ENCODE peak calls at places on chromosomes 7 and 10, in seven cellular contexts. One of them, this sample, is unnamed.

GRCh38 chr7:102097601-102098161 is 189.0 kb upstream of the SH2B2 start:
- DNase-seq in neuronal stem cell: peak; percentile 86
- DNase-seq in iPS DF 19.7: no peak
- DNase-seq in CD8-positive, alpha-beta T cell: no peak
- DNase-seq in HT-29: peak; percentile 73
- DNase-seq in NCI-H1694 treated with DMSO at 0.1 percent for 48 hours: no peak
- DNase-seq in right lobe of liver: no peak
- DNase-seq in this sample: no peak

GRCh38 chr7:146830686-146831085 is 714.1 kb downstream of the CNTNAP2 start:
- DNase-seq in neuronal stem cell: no peak
- DNase-seq in iPS DF 19.7: no peak
- DNase-seq in CD8-positive, alpha-beta T cell: no peak
- DNase-seq in HT-29: no peak
- DNase-seq in NCI-H1694 treated with DMSO at 0.1 percent for 48 hours: no peak
- DNase-seq in right lobe of liver: no peak
- DNase-seq in this sample: no peak

GRCh38 chr10:100370561-100370975 is 23.5 kb downstream of the SCD start:
- DNase-seq in neuronal stem cell: no peak
- DNase-seq in iPS DF 19.7: no peak
- DNase-seq in CD8-positive, alpha-beta T cell: peak; percentile 68
- DNase-seq in HT-29: peak; percentile 77
- DNase-seq in NCI-H1694 treated with DMSO at 0.1 percent for 48 hours: peak; percentile 27
- DNase-seq in right lobe of liver: no peak
- DNase-seq in this sample: no peak

GRCh38 chr10:19788075-19788686 is 28.1 kb upstream of the PLXDC2 start:
- DNase-seq in neuronal stem cell: peak; percentile 36
- DNase-seq in iPS DF 19.7: no peak
- DNase-seq in CD8-positive, alpha-beta T cell: no peak
- DNase-seq in HT-29: peak; percentile 72
- DNase-seq in NCI-H1694 treated with DMSO at 0.1 percent for 48 hours: peak; percentile 19
- DNase-seq in right lobe of liver: no peak
- DNase-seq in this sample: no peak

GRCh38 chr10:70293169-70293813 is 9.5 kb upstream of the NPFFR1 start:
- DNase-seq in neuronal stem cell: no peak
- DNase-seq in iPS DF 19.7: no peak
- DNase-seq in CD8-positive, alpha-beta T cell: no peak
- DNase-seq in HT-29: no peak
- DNase-seq in NCI-H1694 treated with DMSO at 0.1 percent for 48 hours: no peak
- DNase-seq in right lobe of liver: no peak
- DNase-seq in this sample: no peak

GRCh38 chr7:31114593-31115343 is 62.7 kb downstream of the ADCYAP1R1 start:
- DNase-seq in neuronal stem cell: peak; percentile 51
- DNase-seq in iPS DF 19.7: no peak
- DNase-seq in CD8-positive, alpha-beta T cell: no peak
- DNase-seq in HT-29: peak; percentile 57
- DNase-seq in NCI-H1694 treated with DMSO at 0.1 percent for 48 hours: peak; percentile 70
- DNase-seq in right lobe of liver: no peak
- DNase-seq in this sample: no peak

GRCh38 chr10:128160335-128160734 is 34.1 kb upstream of the MKI67 start:
- DNase-seq in neuronal stem cell: no peak
- DNase-seq in iPS DF 19.7: no peak
- DNase-seq in CD8-positive, alpha-beta T cell: no peak
- DNase-seq in HT-29: no peak
- DNase-seq in NCI-H1694 treated with DMSO at 0.1 percent for 48 hours: no peak
- DNase-seq in right lobe of liver: no peak
- DNase-seq in this sample: no peak

GRCh38 chr7:128778946-128779345 is 3.4 kb upstream of the OPN1SW start:
- DNase-seq in neuronal stem cell: no peak
- DNase-seq in iPS DF 19.7: no peak
- DNase-seq in CD8-positive, alpha-beta T cell: no peak
- DNase-seq in HT-29: no peak
- DNase-seq in NCI-H1694 treated with DMSO at 0.1 percent for 48 hours: no peak
- DNase-seq in right lobe of liver: no peak
- DNase-seq in this sample: no peak

GRCh38 chr7:66047426-66047825 is 28.2 kb upstream of the ASL start:
- DNase-seq in neuronal stem cell: no peak
- DNase-seq in iPS DF 19.7: no peak
- DNase-seq in CD8-positive, alpha-beta T cell: no peak
- DNase-seq in HT-29: no peak
- DNase-seq in NCI-H1694 treated with DMSO at 0.1 percent for 48 hours: no peak
- DNase-seq in right lobe of liver: no peak
- DNase-seq in this sample: no peak

GRCh38 chr10:13839430-13839986 is 252.7 kb downstream of the PRPF18 start:
- DNase-seq in neuronal stem cell: no peak
- DNase-seq in iPS DF 19.7: no peak
- DNase-seq in CD8-positive, alpha-beta T cell: no peak
- DNase-seq in HT-29: no peak
- DNase-seq in NCI-H1694 treated with DMSO at 0.1 percent for 48 hours: no peak
- DNase-seq in right lobe of liver: no peak
- DNase-seq in this sample: no peak

GRCh38 chr7:27611043-27611442 is 51.6 kb downstream of the HIBADH start:
- DNase-seq in neuronal stem cell: no peak
- DNase-seq in iPS DF 19.7: no peak
- DNase-seq in CD8-positive, alpha-beta T cell: no peak
- DNase-seq in HT-29: no peak
- DNase-seq in NCI-H1694 treated with DMSO at 0.1 percent for 48 hours: no peak
- DNase-seq in right lobe of liver: no peak
- DNase-seq in this sample: no peak

GRCh38 chr7:106057204-106057961 is 54.7 kb downstream of the SYPL1 start:
- DNase-seq in neuronal stem cell: no peak
- DNase-seq in iPS DF 19.7: no peak
- DNase-seq in CD8-positive, alpha-beta T cell: no peak
- DNase-seq in HT-29: no peak
- DNase-seq in NCI-H1694 treated with DMSO at 0.1 percent for 48 hours: no peak
- DNase-seq in right lobe of liver: no peak
- DNase-seq in this sample: no peak

GRCh38 chr10:7045891-7046599 is 364.8 kb downstream of the SFMBT2 start:
- DNase-seq in neuronal stem cell: no peak
- DNase-seq in iPS DF 19.7: no peak
- DNase-seq in CD8-positive, alpha-beta T cell: peak; percentile 23
- DNase-seq in HT-29: no peak
- DNase-seq in NCI-H1694 treated with DMSO at 0.1 percent for 48 hours: no peak
- DNase-seq in right lobe of liver: no peak
- DNase-seq in this sample: no peak

GRCh38 chr7:93092757-93093370 is 24.9 kb downstream of the SAMD9 start:
- DNase-seq in neuronal stem cell: no peak
- DNase-seq in iPS DF 19.7: peak; percentile 23
- DNase-seq in CD8-positive, alpha-beta T cell: no peak
- DNase-seq in HT-29: peak; percentile 55
- DNase-seq in NCI-H1694 treated with DMSO at 0.1 percent for 48 hours: no peak
- DNase-seq in right lobe of liver: no peak
- DNase-seq in this sample: no peak

GRCh38 chr10:92846-93245 is 42.4 kb upstream of the ZMYND11 start:
- DNase-seq in neuronal stem cell: no peak
- DNase-seq in iPS DF 19.7: no peak
- DNase-seq in CD8-positive, alpha-beta T cell: no peak
- DNase-seq in HT-29: peak; percentile 62
- DNase-seq in NCI-H1694 treated with DMSO at 0.1 percent for 48 hours: no peak
- DNase-seq in right lobe of liver: no peak
- DNase-seq in this sample: no peak

GRCh38 chr7:94391716-94392390 is 2.8 kb upstream of the COL1A2 start:
- DNase-seq in neuronal stem cell: no peak
- DNase-seq in iPS DF 19.7: no peak
- DNase-seq in CD8-positive, alpha-beta T cell: no peak
- DNase-seq in HT-29: no peak
- DNase-seq in NCI-H1694 treated with DMSO at 0.1 percent for 48 hours: no peak
- DNase-seq in right lobe of liver: no peak
- DNase-seq in this sample: no peak

GRCh38 chr10:63281967-63282366 is 148.8 kb downstream of the NRBF2 start:
- DNase-seq in neuronal stem cell: no peak
- DNase-seq in iPS DF 19.7: no peak
- DNase-seq in CD8-positive, alpha-beta T cell: no peak
- DNase-seq in HT-29: no peak
- DNase-seq in NCI-H1694 treated with DMSO at 0.1 percent for 48 hours: no peak
- DNase-seq in right lobe of liver: no peak
- DNase-seq in this sample: no peak

GRCh38 chr7:155951554-155952158 is 139.4 kb upstream of the SHH start:
- DNase-seq in neuronal stem cell: no peak
- DNase-seq in iPS DF 19.7: no peak
- DNase-seq in CD8-positive, alpha-beta T cell: no peak
- DNase-seq in HT-29: peak; percentile 99
- DNase-seq in NCI-H1694 treated with DMSO at 0.1 percent for 48 hours: no peak
- DNase-seq in right lobe of liver: peak; percentile 92
- DNase-seq in this sample: no peak

GRCh38 chr10:62382831-62383230 is 8.7 kb downstream of the ZNF365 start:
- DNase-seq in neuronal stem cell: no peak
- DNase-seq in iPS DF 19.7: no peak
- DNase-seq in CD8-positive, alpha-beta T cell: no peak
- DNase-seq in HT-29: no peak
- DNase-seq in NCI-H1694 treated with DMSO at 0.1 percent for 48 hours: no peak
- DNase-seq in right lobe of liver: no peak
- DNase-seq in this sample: no peak

GRCh38 chr10:48626986-48627731 is 22.3 kb upstream of the ARHGAP22 start:
- DNase-seq in neuronal stem cell: no peak
- DNase-seq in iPS DF 19.7: no peak
- DNase-seq in CD8-positive, alpha-beta T cell: no peak
- DNase-seq in HT-29: no peak
- DNase-seq in NCI-H1694 treated with DMSO at 0.1 percent for 48 hours: no peak
- DNase-seq in right lobe of liver: no peak
- DNase-seq in this sample: no peak

GRCh38 chr10:84188815-84189214 is 5.5 kb upstream of the CDHR1 start:
- DNase-seq in neuronal stem cell: no peak
- DNase-seq in iPS DF 19.7: no peak
- DNase-seq in CD8-positive, alpha-beta T cell: no peak
- DNase-seq in HT-29: no peak
- DNase-seq in NCI-H1694 treated with DMSO at 0.1 percent for 48 hours: no peak
- DNase-seq in right lobe of liver: no peak
- DNase-seq in this sample: no peak

GRCh38 chr7:101390901-101391301 is 28.2 kb downstream of the COL26A1 start:
- DNase-seq in neuronal stem cell: peak; percentile 76
- DNase-seq in iPS DF 19.7: no peak
- DNase-seq in CD8-positive, alpha-beta T cell: no peak
- DNase-seq in HT-29: no peak
- DNase-seq in NCI-H1694 treated with DMSO at 0.1 percent for 48 hours: no peak
- DNase-seq in right lobe of liver: peak; percentile 82
- DNase-seq in this sample: peak; percentile 54

GRCh38 chr10:44284198-44285084 is 100.5 kb downstream of the CXCL12 start:
- DNase-seq in neuronal stem cell: no peak
- DNase-seq in iPS DF 19.7: no peak
- DNase-seq in CD8-positive, alpha-beta T cell: no peak
- DNase-seq in HT-29: no peak
- DNase-seq in NCI-H1694 treated with DMSO at 0.1 percent for 48 hours: no peak
- DNase-seq in right lobe of liver: no peak
- DNase-seq in this sample: no peak

GRCh38 chr10:49187950-49188761 is at the start of gene TMEM273:
- DNase-seq in neuronal stem cell: no peak
- DNase-seq in iPS DF 19.7: no peak
- DNase-seq in CD8-positive, alpha-beta T cell: no peak
- DNase-seq in HT-29: no peak
- DNase-seq in NCI-H1694 treated with DMSO at 0.1 percent for 48 hours: no peak
- DNase-seq in right lobe of liver: peak; percentile 76
- DNase-seq in this sample: no peak

GRCh38 chr10:112215342-112215774 is 31.8 kb upstream of the GPAM start:
- DNase-seq in neuronal stem cell: no peak
- DNase-seq in iPS DF 19.7: no peak
- DNase-seq in CD8-positive, alpha-beta T cell: no peak
- DNase-seq in HT-29: no peak
- DNase-seq in NCI-H1694 treated with DMSO at 0.1 percent for 48 hours: no peak
- DNase-seq in right lobe of liver: peak; percentile 94
- DNase-seq in this sample: no peak

GRCh38 chr7:23334482-23335056 is 35.4 kb downstream of the MALSU1 start:
- DNase-seq in neuronal stem cell: no peak
- DNase-seq in iPS DF 19.7: no peak
- DNase-seq in CD8-positive, alpha-beta T cell: no peak
- DNase-seq in HT-29: peak; percentile 92
- DNase-seq in NCI-H1694 treated with DMSO at 0.1 percent for 48 hours: no peak
- DNase-seq in right lobe of liver: peak; percentile 61
- DNase-seq in this sample: no peak

GRCh38 chr7:376306-376969 is 86.5 kb downstream of the FOXL3 start:
- DNase-seq in neuronal stem cell: no peak
- DNase-seq in iPS DF 19.7: no peak
- DNase-seq in CD8-positive, alpha-beta T cell: no peak
- DNase-seq in HT-29: no peak
- DNase-seq in NCI-H1694 treated with DMSO at 0.1 percent for 48 hours: no peak
- DNase-seq in right lobe of liver: peak; percentile 31
- DNase-seq in this sample: no peak

GRCh38 chr7:140050100-140050499 is 12.7 kb downstream of the PARP12 start:
- DNase-seq in neuronal stem cell: no peak
- DNase-seq in iPS DF 19.7: no peak
- DNase-seq in CD8-positive, alpha-beta T cell: no peak
- DNase-seq in HT-29: no peak
- DNase-seq in NCI-H1694 treated with DMSO at 0.1 percent for 48 hours: no peak
- DNase-seq in right lobe of liver: no peak
- DNase-seq in this sample: no peak

GRCh38 chr7:3034591-3035150 is 9.0 kb downstream of the CARD11 start:
- DNase-seq in neuronal stem cell: no peak
- DNase-seq in iPS DF 19.7: no peak
- DNase-seq in CD8-positive, alpha-beta T cell: no peak
- DNase-seq in HT-29: no peak
- DNase-seq in NCI-H1694 treated with DMSO at 0.1 percent for 48 hours: no peak
- DNase-seq in right lobe of liver: no peak
- DNase-seq in this sample: no peak

GRCh38 chr7:988426-988911 is 5.5 kb downstream of the CYP2W1 start:
- DNase-seq in neuronal stem cell: no peak
- DNase-seq in iPS DF 19.7: no peak
- DNase-seq in CD8-positive, alpha-beta T cell: no peak
- DNase-seq in HT-29: peak; percentile 50
- DNase-seq in NCI-H1694 treated with DMSO at 0.1 percent for 48 hours: no peak
- DNase-seq in right lobe of liver: no peak
- DNase-seq in this sample: no peak

GRCh38 chr10:113073549-113074189 is 123.6 kb downstream of the TCF7L2 start:
- DNase-seq in neuronal stem cell: no peak
- DNase-seq in iPS DF 19.7: peak; percentile 57
- DNase-seq in CD8-positive, alpha-beta T cell: no peak
- DNase-seq in HT-29: peak; percentile 95
- DNase-seq in NCI-H1694 treated with DMSO at 0.1 percent for 48 hours: no peak
- DNase-seq in right lobe of liver: peak; percentile 84
- DNase-seq in this sample: no peak

GRCh38 chr7:100486111-100486636 is 2.4 kb downstream of the NYAP1 start:
- DNase-seq in neuronal stem cell: no peak
- DNase-seq in iPS DF 19.7: no peak
- DNase-seq in CD8-positive, alpha-beta T cell: no peak
- DNase-seq in HT-29: no peak
- DNase-seq in NCI-H1694 treated with DMSO at 0.1 percent for 48 hours: no peak
- DNase-seq in right lobe of liver: no peak
- DNase-seq in this sample: no peak

GRCh38 chr10:88243847-88244730 is 339.0 kb downstream of the RNLS start:
- DNase-seq in neuronal stem cell: no peak
- DNase-seq in iPS DF 19.7: no peak
- DNase-seq in CD8-positive, alpha-beta T cell: no peak
- DNase-seq in HT-29: peak; percentile 82
- DNase-seq in NCI-H1694 treated with DMSO at 0.1 percent for 48 hours: no peak
- DNase-seq in right lobe of liver: peak; percentile 92
- DNase-seq in this sample: no peak

GRCh38 chr10:24008164-24009066 is 200.5 kb upstream of the KIAA1217 start:
- DNase-seq in neuronal stem cell: peak; percentile 15
- DNase-seq in iPS DF 19.7: no peak
- DNase-seq in CD8-positive, alpha-beta T cell: no peak
- DNase-seq in HT-29: peak; percentile 76
- DNase-seq in NCI-H1694 treated with DMSO at 0.1 percent for 48 hours: no peak
- DNase-seq in right lobe of liver: no peak
- DNase-seq in this sample: no peak

GRCh38 chr10:29669149-29669548 is 34.4 kb upstream of the SVIL start:
- DNase-seq in neuronal stem cell: no peak
- DNase-seq in iPS DF 19.7: no peak
- DNase-seq in CD8-positive, alpha-beta T cell: no peak
- DNase-seq in HT-29: no peak
- DNase-seq in NCI-H1694 treated with DMSO at 0.1 percent for 48 hours: no peak
- DNase-seq in right lobe of liver: no peak
- DNase-seq in this sample: no peak

GRCh38 chr7:147771344-147771743 is 819.2 kb upstream of the C7orf33 start:
- DNase-seq in neuronal stem cell: peak; percentile 3
- DNase-seq in iPS DF 19.7: no peak
- DNase-seq in CD8-positive, alpha-beta T cell: no peak
- DNase-seq in HT-29: no peak
- DNase-seq in NCI-H1694 treated with DMSO at 0.1 percent for 48 hours: no peak
- DNase-seq in right lobe of liver: no peak
- DNase-seq in this sample: no peak

GRCh38 chr7:135414850-135415439 is 95.0 kb downstream of the CNOT4 start:
- DNase-seq in neuronal stem cell: peak; percentile 48
- DNase-seq in iPS DF 19.7: peak; percentile 63
- DNase-seq in CD8-positive, alpha-beta T cell: no peak
- DNase-seq in HT-29: peak; percentile 82
- DNase-seq in NCI-H1694 treated with DMSO at 0.1 percent for 48 hours: peak; percentile 4
- DNase-seq in right lobe of liver: peak; percentile 47
- DNase-seq in this sample: no peak

GRCh38 chr7:135743907-135744789 is 4.5 kb downstream of the FAM180A start:
- DNase-seq in neuronal stem cell: no peak
- DNase-seq in iPS DF 19.7: no peak
- DNase-seq in CD8-positive, alpha-beta T cell: no peak
- DNase-seq in HT-29: no peak
- DNase-seq in NCI-H1694 treated with DMSO at 0.1 percent for 48 hours: no peak
- DNase-seq in right lobe of liver: no peak
- DNase-seq in this sample: no peak